ENCODE peak calls at places on chromosomes 1 and 21, in six cellular contexts. J is HT-29, R is HCEC 1CT, E is HTR-8/SVneo, K is left ventricle myocardium inferior, M is tibial artery. T is an unnamed sample.
A peak's percentile ranks its signal among the peaks of the same experiment; 100 is the strongest.

GRCh38 chr21:15289896-15290841 is 225.4 kb upstream of the NRIP1 start:
- DNase-seq in J (peak; percentile 43), R (no peak), E (no peak), K (peak; percentile 16), M (no peak), T (no peak)

GRCh38 chr1:98515744-98516143 is 145.8 kb upstream of the SNX7 start:
- DNase-seq in J (no peak), R (no peak), E (no peak), K (no peak), M (no peak), T (no peak)

GRCh38 chr1:57024855-57025254 is 59.0 kb upstream of the C8B start:
- DNase-seq in J (no peak), R (no peak), E (no peak), K (no peak), M (no peak), T (no peak)

GRCh38 chr1:43505077-43505780 is 25.5 kb upstream of the PTPRF start:
- DNase-seq in J (no peak), R (no peak), E (no peak), K (no peak), M (no peak), T (no peak)

GRCh38 chr1:228099331-228099732 is 3.8 kb downstream of the C1orf35 start:
- DNase-seq in J (no peak), R (no peak), E (no peak), K (no peak), M (peak; percentile 61), T (no peak)

GRCh38 chr1:55955237-55955636 is 624.1 kb downstream of the PLPP3 start:
- DNase-seq in J (no peak), R (peak; percentile 56), E (no peak), K (no peak), M (no peak), T (peak; percentile 19)

GRCh38 chr1:39132505-39133339 is 71.8 kb upstream of the MACF1 start:
- DNase-seq in J (peak; percentile 87), R (peak; percentile 74), E (no peak), K (peak; percentile 74), M (peak; percentile 87), T (peak; percentile 61)

GRCh38 chr1:2330511-2331199 is 60.7 kb downstream of the MORN1 start:
- DNase-seq in J (no peak), R (no peak), E (no peak), K (no peak), M (peak; percentile 92), T (no peak)

GRCh38 chr1:153795934-153796785 is 21.0 kb downstream of the SLC27A3 start:
- DNase-seq in J (no peak), R (no peak), E (no peak), K (no peak), M (peak; percentile 63), T (no peak)

GRCh38 chr1:204401747-204402146 is 9.9 kb downstream of the PPP1R15B start:
- DNase-seq in J (no peak), R (no peak), E (no peak), K (no peak), M (no peak), T (no peak)

GRCh38 chr1:180198611-180199010 is 31.5 kb upstream of the LHX4 start:
- DNase-seq in J (no peak), R (no peak), E (no peak), K (no peak), M (no peak), T (no peak)

GRCh38 chr1:205346956-205347574 is 9.7 kb downstream of the KLHDC8A start:
- DNase-seq in J (no peak), R (no peak), E (no peak), K (no peak), M (no peak), T (peak; percentile 30)

GRCh38 chr1:34199927-34200326 is 23.2 kb downstream of the C1orf94 start:
- DNase-seq in J (no peak), R (no peak), E (peak; percentile 33), K (no peak), M (no peak), T (peak; percentile 76)

GRCh38 chr1:27971674-27972073 is 11.9 kb downstream of the XKR8 start:
- DNase-seq in J (peak; percentile 9), R (no peak), E (no peak), K (no peak), M (no peak), T (no peak)

GRCh38 chr21:28283652-28284490 is 708.8 kb downstream of the LTN1 start:
- DNase-seq in J (no peak), R (peak; percentile 73), E (peak; percentile 14), K (no peak), M (no peak), T (no peak)

GRCh38 chr21:24456358-24456757 is 1150.9 kb downstream of the MRPL39 start:
- DNase-seq in J (no peak), R (no peak), E (no peak), K (no peak), M (no peak), T (no peak)

GRCh38 chr21:41970751-41971653 is 17.2 kb upstream of the C2CD2 start:
- DNase-seq in J (no peak), R (no peak), E (no peak), K (no peak), M (no peak), T (no peak)

GRCh38 chr1:161032409-161032808 is 6.4 kb downstream of the TSTD1 start:
- DNase-seq in J (no peak), R (no peak), E (no peak), K (no peak), M (no peak), T (no peak)

GRCh38 chr1:219416598-219417238 is 196.2 kb downstream of the ZC3H11B start:
- DNase-seq in J (peak; percentile 86), R (peak; percentile 36), E (peak; percentile 14), K (peak; percentile 21), M (no peak), T (peak; percentile 41)

GRCh38 chr1:98355656-98356384 is 305.7 kb upstream of the SNX7 start:
- DNase-seq in J (peak; percentile 9), R (no peak), E (no peak), K (no peak), M (no peak), T (peak; percentile 30)

GRCh38 chr1:20867847-20868246 is 80.7 kb upstream of the HP1BP3 start:
- DNase-seq in J (no peak), R (no peak), E (no peak), K (no peak), M (no peak), T (no peak)

GRCh38 chr1:87867631-87868030 is 539.0 kb downstream of the LMO4 start:
- DNase-seq in J (no peak), R (no peak), E (no peak), K (no peak), M (no peak), T (peak; percentile 8)

GRCh38 chr1:46527474-46528296 is 23.8 kb downstream of the KNCN start:
- DNase-seq in J (peak; percentile 90), R (peak; percentile 72), E (peak; percentile 76), K (peak; percentile 81), M (peak; percentile 87), T (peak; percentile 80)

GRCh38 chr1:89065077-89065868 is at the start of gene GBP1:
- DNase-seq in J (peak; percentile 24), R (peak; percentile 94), E (peak; percentile 10), K (no peak), M (no peak), T (peak; percentile 57)

GRCh38 chr1:177384461-177384860 is 213.7 kb downstream of the BRINP2 start:
- DNase-seq in J (no peak), R (peak; percentile 35), E (no peak), K (no peak), M (no peak), T (no peak)

GRCh38 chr1:22944656-22945055 is 28.0 kb downstream of the LACTBL1 start:
- DNase-seq in J (no peak), R (no peak), E (no peak), K (no peak), M (no peak), T (no peak)

GRCh38 chr1:28518745-28519341 is 13.0 kb downstream of the RCC1 start:
- DNase-seq in J (peak; percentile 65), R (peak; percentile 32), E (no peak), K (no peak), M (no peak), T (no peak)

GRCh38 chr1:230465701-230466100 is 39.6 kb upstream of the PGBD5 start:
- DNase-seq in J (no peak), R (no peak), E (no peak), K (no peak), M (no peak), T (no peak)

GRCh38 chr1:31510853-31511789 is 65.2 kb upstream of the TINAGL1 start:
- DNase-seq in J (peak; percentile 65), R (no peak), E (no peak), K (no peak), M (no peak), T (peak; percentile 43)

T was measured in RWPE1.